ENCODE peak calls at places on chromosomes 5 and 9, in eight cellular contexts. T, K, H, N, O, G, B and I are unnamed samples.

GRCh38 chr9:115444941-115445340 is 327.0 kb upstream of the TNC start:
- DNase-seq in T (no peak), K (no peak), H (no peak), N (no peak), O (peak; percentile 38), G (no peak), B (no peak), I (no peak)

GRCh38 chr9:13688990-13689600 is 409.6 kb upstream of the MPDZ start:
- DNase-seq in T (peak; percentile 7), K (no peak), H (no peak), N (peak; percentile 22), O (peak; percentile 18), G (no peak), B (no peak), I (peak; percentile 32)

GRCh38 chr9:121498487-121499176 is 1.0 kb downstream of the GGTA1 start:
- DNase-seq in T (peak; percentile 38), K (no peak), H (no peak), N (peak; percentile 6), O (peak; percentile 48), G (no peak), B (no peak), I (peak; percentile 21)

GRCh38 chr9:96279927-96280326 is 22.0 kb downstream of the HSD17B3 start:
- DNase-seq in T (no peak), K (no peak), H (no peak), N (no peak), O (no peak), G (no peak), B (no peak), I (peak; percentile 55)

GRCh38 chr5:178212241-178213002 is 8.1 kb downstream of the HNRNPAB start:
- DNase-seq in T (no peak), K (no peak), H (no peak), N (no peak), O (no peak), G (no peak), B (no peak), I (no peak)

GRCh38 chr9:124503713-124504529 is 3.3 kb downstream of the NR5A1 start:
- DNase-seq in T (no peak), K (no peak), H (no peak), N (no peak), O (no peak), G (no peak), B (no peak), I (no peak)

GRCh38 chr5:135750506-135750905 is 84.0 kb upstream of the SLC25A48 start:
- DNase-seq in T (no peak), K (no peak), H (no peak), N (no peak), O (no peak), G (no peak), B (no peak), I (no peak)

GRCh38 chr5:132883261-132883834 is 9.9 kb downstream of the LEAP2 start:
- DNase-seq in T (peak; percentile 65), K (no peak), H (peak; percentile 67), N (peak; percentile 42), O (peak; percentile 73), G (peak; percentile 6), B (no peak), I (peak; percentile 63)

GRCh38 chr5:134435525-134435924 is 23.8 kb upstream of the CDKN2AIPNL start:
- DNase-seq in T (no peak), K (no peak), H (peak; percentile 26), N (peak; percentile 34), O (peak; percentile 51), G (no peak), B (no peak), I (peak; percentile 88)

GRCh38 chr5:151605559-151605958 is 14.4 kb upstream of the FAT2 start:
- DNase-seq in T (no peak), K (no peak), H (no peak), N (no peak), O (no peak), G (no peak), B (no peak), I (no peak)

GRCh38 chr5:150141544-150142188 is 14.0 kb downstream of the PDGFRB start:
- DNase-seq in T (no peak), K (no peak), H (peak; percentile 86), N (no peak), O (peak; percentile 84), G (no peak), B (no peak), I (no peak)

GRCh38 chr5:77748160-77748559 is 28.0 kb downstream of the TBCA start:
- DNase-seq in T (peak; percentile 25), K (no peak), H (no peak), N (no peak), O (no peak), G (no peak), B (no peak), I (no peak)

GRCh38 chr5:169861934-169862333 is 118.4 kb downstream of the INSYN2B start:
- DNase-seq in T (peak; percentile 40), K (no peak), H (peak; percentile 78), N (no peak), O (peak; percentile 78), G (no peak), B (no peak), I (peak; percentile 79)

GRCh38 chr9:86968258-86968920 is 21.1 kb upstream of the GAS1 start:
- DNase-seq in T (no peak), K (no peak), H (no peak), N (no peak), O (peak; percentile 97), G (no peak), B (no peak), I (no peak)

GRCh38 chr9:132986586-132986985 is 8.1 kb downstream of the GFI1B start:
- DNase-seq in T (no peak), K (no peak), H (no peak), N (no peak), O (no peak), G (no peak), B (no peak), I (no peak)